ENCODE peak calls at places on chromosomes 7 and 10, in four cellular contexts. P is uterus, L is right cardiac atrium, U is adipocyte. K is an unnamed sample.
A peak's percentile ranks its signal among the peaks of the same experiment; 100 is the strongest.

GRCh38 chr7:131021902-131022301 is 287.9 kb upstream of the KLF14 start:
- DNase-seq in P (no peak), L (no peak), U (no peak), K (no peak)

GRCh38 chr10:61961278-61961677 is 59.8 kb downstream of the ARID5B start:
- DNase-seq in P (no peak), L (no peak), U (no peak), K (no peak)

GRCh38 chr10:132509506-132510173 is 27.9 kb upstream of the INPP5A start:
- DNase-seq in P (no peak), L (peak; percentile 51), U (no peak), K (no peak)

GRCh38 chr7:45699726-45700390 is 125.7 kb downstream of the ADCY1 start:
- DNase-seq in P (no peak), L (no peak), U (no peak), K (no peak)

GRCh38 chr10:49740346-49741107 is 21.6 kb downstream of the OGDHL start:
- DNase-seq in P (no peak), L (no peak), U (no peak), K (no peak)

GRCh38 chr10:71370031-71370430 is 26.7 kb upstream of the CDH23 start:
- DNase-seq in P (no peak), L (no peak), U (no peak), K (no peak)

GRCh38 chr10:6068422-6068821 is 6.3 kb upstream of the IL2RA start:
- DNase-seq in P (no peak), L (no peak), U (no peak), K (no peak)

GRCh38 chr10:92834981-92835380 is 13.3 kb upstream of the EXOC6 start:
- DNase-seq in P (no peak), L (no peak), U (peak; percentile 61), K (no peak)

GRCh38 chr7:150972094-150972493 is 6.0 kb downstream of the KCNH2 start:
- DNase-seq in P (peak; percentile 90), L (peak; percentile 91), U (no peak), K (peak; percentile 80)

GRCh38 chr10:24518411-24518810 is 205.3 kb downstream of the ARHGAP21 start:
- DNase-seq in P (no peak), L (no peak), U (peak; percentile 21), K (no peak)

GRCh38 chr7:12861070-12861469 is 173.6 kb downstream of the ARL4A start:
- DNase-seq in P (no peak), L (no peak), U (no peak), K (no peak)

GRCh38 chr7:90917536-90917935 is 321.4 kb downstream of the CDK14 start:
- DNase-seq in P (no peak), L (no peak), U (no peak), K (no peak)

GRCh38 chr7:102404005-102404861 is 8.1 kb downstream of the PRKRIP1 start:
- DNase-seq in P (no peak), L (no peak), U (peak; percentile 62), K (no peak)

GRCh38 chr10:132434405-132435005 is 37.5 kb downstream of the PWWP2B start:
- DNase-seq in P (no peak), L (peak; percentile 87), U (no peak), K (peak; percentile 65)

GRCh38 chr10:70426835-70427234 is 14.6 kb downstream of the NODAL start:
- DNase-seq in P (no peak), L (no peak), U (no peak), K (no peak)

GRCh38 chr7:37495574-37496184 is 47.0 kb upstream of the ELMO1 start:
- DNase-seq in P (no peak), L (no peak), U (peak; percentile 65), K (no peak)

GRCh38 chr7:155857141-155857540 is 44.9 kb upstream of the SHH start:
- DNase-seq in P (no peak), L (no peak), U (no peak), K (no peak)

GRCh38 chr10:70412356-70412755 is 8.4 kb downstream of the EIF4EBP2 start:
- DNase-seq in P (no peak), L (no peak), U (no peak), K (no peak)

GRCh38 chr7:140678081-140678815 is 5.5 kb downstream of the ADCK2 start:
- DNase-seq in P (no peak), L (peak; percentile 20), U (no peak), K (no peak)

GRCh38 chr7:17307033-17307432 is 8.6 kb downstream of the AHR start:
- DNase-seq in P (no peak), L (no peak), U (peak; percentile 68), K (peak; percentile 29)

GRCh38 chr7:18494821-18495408 is 634 bp upstream of the HDAC9 start:
- DNase-seq in P (peak; percentile 27), L (no peak), U (peak; percentile 69), K (no peak)

GRCh38 chr7:2779086-2779485 is 65.0 kb downstream of the GNA12 start:
- DNase-seq in P (no peak), L (no peak), U (peak; percentile 33), K (no peak)

GRCh38 chr7:27191081-27191715 is 6.2 kb upstream of the HOXA11 start:
- DNase-seq in P (no peak), L (no peak), U (no peak), K (no peak)

GRCh38 chr10:35569111-35569707 is 35.9 kb upstream of the GJD4 start:
- DNase-seq in P (no peak), L (no peak), U (no peak), K (no peak)

GRCh38 chr7:43164757-43165156 is 52.3 kb downstream of the HECW1 start:
- DNase-seq in P (no peak), L (no peak), U (peak; percentile 85), K (no peak)

GRCh38 chr7:116675812-116676355 is 3.9 kb downstream of the MET start:
- DNase-seq in P (no peak), L (no peak), U (no peak), K (no peak)

GRCh38 chr7:40133561-40134427 is 628 bp downstream of the MPLKIP start:
- DNase-seq in P (no peak), L (no peak), U (peak; percentile 64), K (no peak)

GRCh38 chr10:33804534-33804933 is 470.1 kb upstream of the NRP1 start:
- DNase-seq in P (peak; percentile 35), L (no peak), U (no peak), K (no peak)

GRCh38 chr10:29921071-29921446 is 138.3 kb downstream of the JCAD start:
- DNase-seq in P (no peak), L (no peak), U (no peak), K (peak; percentile 20)

GRCh38 chr7:158472631-158473030 is 115.0 kb downstream of the PTPRN2 start:
- DNase-seq in P (no peak), L (no peak), U (no peak), K (no peak)
- H3K9me3 ChIP-seq in P (no peaks in the 10 kb centered on the region), L (no peaks in the 10 kb centered on the region), U (no peaks in the 10 kb centered on the region), K (no peaks in the 10 kb centered on the region)

DNA sequence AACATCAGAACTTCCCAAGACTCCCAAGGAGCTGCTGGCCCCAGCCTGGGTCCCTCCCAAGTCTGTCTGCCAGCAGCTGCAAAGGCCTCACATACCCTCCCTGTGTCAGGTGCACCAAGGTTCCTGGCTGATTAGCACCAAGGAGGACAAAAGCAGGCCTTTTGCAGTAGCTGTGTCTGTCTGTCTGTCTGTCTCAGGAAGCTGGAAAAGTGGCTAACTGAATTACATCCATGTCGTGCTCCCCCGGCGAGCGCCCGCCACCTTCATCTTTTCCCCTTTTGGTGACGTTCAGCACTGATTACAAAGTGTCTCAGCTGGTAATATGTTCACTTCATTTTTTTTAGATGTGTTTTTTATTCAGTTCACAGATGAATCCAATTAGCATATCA is 536.3 kb downstream of the PTPRN2 start:
- DNase-seq in P (no peak), L (no peak), U (no peak), K (no peak)
- H3K9me3 ChIP-seq in P (no peaks in the 10 kb centered on the region), L (no peaks in the 10 kb centered on the region), U (no peaks in the 10 kb centered on the region), K (no peaks in the 10 kb centered on the region)

GRCh38 chr7:71422104-71422503 is 290.2 kb downstream of the GALNT17 start:
- DNase-seq in P (no peak), L (no peak), U (no peak), K (no peak)

GRCh38 chr7:71414490-71414889 is 282.5 kb downstream of the GALNT17 start:
- DNase-seq in P (no peak), L (peak; percentile 48), U (no peak), K (peak; percentile 65)

GRCh38 chr7:71424166-71424803 is 292.3 kb downstream of the GALNT17 start:
- DNase-seq in P (no peak), L (peak; percentile 75), U (no peak), K (no peak)

GRCh38 chr7:71419546-71420337 is 287.8 kb downstream of the GALNT17 start:
- DNase-seq in P (no peak), L (no peak), U (no peak), K (no peak)
- H3K9me3 ChIP-seq in P (no peaks in the 10 kb centered on the region), L (no peaks in the 10 kb centered on the region), U (no peaks in the 10 kb centered on the region), K (no peaks in the 10 kb centered on the region)

DNA sequence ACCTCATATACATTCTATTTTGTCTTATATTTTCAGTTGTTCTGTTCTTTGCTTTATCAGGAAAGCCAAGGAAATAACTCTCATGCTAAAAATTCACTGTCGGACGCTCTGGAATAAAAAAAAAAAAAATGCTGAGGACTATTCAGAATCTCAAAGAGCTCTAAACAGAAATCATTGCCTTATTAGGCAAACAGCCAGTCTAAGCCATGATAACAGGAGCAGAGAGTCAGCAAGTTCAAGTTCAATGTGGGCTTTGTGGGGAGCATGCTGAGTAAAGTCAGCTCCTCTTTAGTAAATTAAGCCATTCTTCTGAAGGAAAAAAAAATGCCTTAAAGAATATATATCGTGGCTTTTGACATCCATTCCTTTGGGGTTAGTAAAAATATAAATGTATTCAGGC is 13.6 kb upstream of the FAM13C start:
- DNase-seq in P (no peak), L (no peak), U (no peak), K (no peak)
- H3K9me3 ChIP-seq in P (no peaks in the 10 kb centered on the region), L (no peaks in the 10 kb centered on the region), U (no peaks in the 10 kb centered on the region), K (peaks cover 7% of the 10 kb centered on the region)

GRCh38 chr7:68119411-68119810 is 1122.8 kb downstream of the TYW1 start:
- DNase-seq in P (no peak), L (no peak), U (no peak), K (no peak)

GRCh38 chr7:68122806-68123205 is 1126.2 kb downstream of the TYW1 start:
- DNase-seq in P (no peak), L (no peak), U (no peak), K (no peak)

GRCh38 chr7:68121655-68122054 is 1125.0 kb downstream of the TYW1 start:
- DNase-seq in P (no peak), L (no peak), U (no peak), K (no peak)

GRCh38 chr7:68125173-68125572 is 1128.5 kb downstream of the TYW1 start:
- DNase-seq in P (no peak), L (no peak), U (no peak), K (no peak)

GRCh38 chr7:68121056-68121455 is 1124.4 kb downstream of the TYW1 start:
- DNase-seq in P (no peak), L (no peak), U (no peak), K (no peak)
- H3K9me3 ChIP-seq in P (no peaks in the 10 kb centered on the region), L (peaks cover 4% of the 10 kb centered on the region), U (peaks cover 27% of the 10 kb centered on the region), K (peaks cover 6% of the 10 kb centered on the region)